ENCODE peak calls at places on chromosomes 6 and 20, in ten cellular contexts. E is NCI-H460; C is NCI-H2107; D is dorsolateral prefrontal cortex; U is NCI-H1417; Y is tibial nerve; M is activated naive CD8-positive, alpha-beta T cell treated with anti-CD3 and anti-CD28 coated beads, Interleukin-2, amount 50 U/mL, for 16 hours; P is HS-27A; G is hippocampal formation; A is AG04450. H is an unnamed sample.

GRCh38 chr6:31568537-31568961 is 3.5 kb upstream of the LTA start:
- DNase-seq in E (no peak), C (no peak), D (no peak), U (no peak), Y (no peak), M (peak; percentile 63), P (no peak), G (no peak), A (no peak), H (no peak)

GRCh38 chr6:153613719-153614455 is 425.2 kb upstream of the OPRM1 start:
- DNase-seq in E (no peak), C (no peak), D (no peak), U (no peak), Y (no peak), M (no peak), P (no peak), G (no peak), A (no peak), H (no peak)

GRCh38 chr20:24303393-24303792 is 166.0 kb upstream of the SYNDIG1 start:
- DNase-seq in E (no peak), C (no peak), D (peak; percentile 69), U (no peak), Y (no peak), M (no peak), P (no peak), G (peak; percentile 38), A (no peak), H (no peak)

GRCh38 chr6:44254957-44255808 is 2.1 kb downstream of the SLC35B2 start:
- DNase-seq in E (no peak), C (no peak), D (no peak), U (no peak), Y (no peak), M (no peak), P (no peak), G (no peak), A (no peak), H (no peak)

GRCh38 chr6:159982726-159983506 is 14.0 kb downstream of the IGF2R start:
- DNase-seq in E (no peak), C (no peak), D (no peak), U (no peak), Y (no peak), M (no peak), P (no peak), G (no peak), A (no peak), H (no peak)

GRCh38 chr6:152922706-152923105 is 60.1 kb downstream of the FBXO5 start:
- DNase-seq in E (no peak), C (no peak), D (no peak), U (no peak), Y (no peak), M (no peak), P (no peak), G (no peak), A (no peak), H (no peak)

GRCh38 chr20:17542993-17543412 is 11.8 kb upstream of the BFSP1 start:
- DNase-seq in E (no peak), C (no peak), D (no peak), U (no peak), Y (no peak), M (no peak), P (no peak), G (no peak), A (no peak), H (no peak)

GRCh38 chr6:122128445-122128844 is 271.0 kb upstream of the HSF2 start:
- DNase-seq in E (no peak), C (no peak), D (no peak), U (no peak), Y (no peak), M (no peak), P (no peak), G (no peak), A (no peak), H (no peak)

GRCh38 chr20:58086763-58087566 is 141.5 kb downstream of the ANKRD60 start:
- DNase-seq in E (peak; percentile 39), C (peak; percentile 1), D (peak; percentile 30), U (peak; percentile 9), Y (no peak), M (no peak), P (no peak), G (no peak), A (no peak), H (no peak)

GRCh38 chr6:30940361-30941001 is at the start of gene MUCL3:
- DNase-seq in E (no peak), C (no peak), D (no peak), U (no peak), Y (no peak), M (no peak), P (no peak), G (no peak), A (no peak), H (no peak)

GRCh38 chr20:36848078-36848660 is 27.8 kb upstream of the TLDC2 start:
- DNase-seq in E (peak; percentile 55), C (no peak), D (no peak), U (no peak), Y (no peak), M (no peak), P (no peak), G (no peak), A (peak; percentile 83), H (no peak)

GRCh38 chr20:38418509-38419204 is 16.5 kb downstream of the SNHG17 start:
- DNase-seq in E (no peak), C (no peak), D (peak; percentile 48), U (no peak), Y (no peak), M (no peak), P (no peak), G (peak; percentile 20), A (no peak), H (no peak)

GRCh38 chr6:52500268-52501129 is 76.4 kb downstream of the TRAM2 start:
- DNase-seq in E (no peak), C (no peak), D (no peak), U (no peak), Y (no peak), M (no peak), P (no peak), G (no peak), A (no peak), H (no peak)

GRCh38 chr20:18224968-18225568 is 63.3 kb upstream of the ZNF133 start:
- DNase-seq in E (peak; percentile 43), C (no peak), D (peak; percentile 40), U (no peak), Y (peak; percentile 42), M (no peak), P (peak; percentile 65), G (no peak), A (peak; percentile 0), H (peak; percentile 43)

GRCh38 chr6:64861039-64861651 is 845.9 kb downstream of the EYS start:
- DNase-seq in E (no peak), C (no peak), D (no peak), U (no peak), Y (no peak), M (no peak), P (no peak), G (no peak), A (no peak), H (no peak)

GRCh38 chr6:30844118-30844535 is 40.2 kb upstream of the DDR1 start:
- DNase-seq in E (no peak), C (no peak), D (no peak), U (no peak), Y (no peak), M (no peak), P (peak; percentile 66), G (no peak), A (no peak), H (no peak)

GRCh38 chr20:9177278-9177677 is 108.4 kb downstream of the PLCB4 start:
- DNase-seq in E (no peak), C (no peak), D (no peak), U (no peak), Y (no peak), M (no peak), P (no peak), G (no peak), A (no peak), H (no peak)

GRCh38 chr20:46931699-46932098 is 37.1 kb downstream of the EYA2 start:
- DNase-seq in E (no peak), C (no peak), D (no peak), U (no peak), Y (peak; percentile 47), M (no peak), P (no peak), G (no peak), A (no peak), H (peak; percentile 66)

GRCh38 chr20:19981091-19981490 is 36.1 kb upstream of the NAA20 start:
- DNase-seq in E (no peak), C (no peak), D (no peak), U (no peak), Y (no peak), M (no peak), P (no peak), G (no peak), A (no peak), H (no peak)

GRCh38 chr6:83985308-83985713 is 48.3 kb upstream of the MRAP2 start:
- DNase-seq in E (no peak), C (no peak), D (no peak), U (no peak), Y (no peak), M (no peak), P (no peak), G (no peak), A (no peak), H (no peak)

GRCh38 chr6:41199427-41200246 is 1.3 kb downstream of the TREML2 start:
- DNase-seq in E (peak; percentile 55), C (no peak), D (no peak), U (no peak), Y (no peak), M (no peak), P (no peak), G (no peak), A (no peak), H (no peak)

GRCh38 chr20:10376271-10377075 is 57.5 kb downstream of the MKKS start:
- DNase-seq in E (no peak), C (no peak), D (no peak), U (no peak), Y (no peak), M (no peak), P (no peak), G (no peak), A (no peak), H (no peak)

GRCh38 chr20:59428006-59428405 is 127.6 kb downstream of the EDN3 start:
- DNase-seq in E (no peak), C (no peak), D (no peak), U (no peak), Y (no peak), M (no peak), P (no peak), G (no peak), A (no peak), H (no peak)

GRCh38 chr6:470901-471448 is 79.4 kb downstream of the IRF4 start:
- DNase-seq in E (no peak), C (no peak), D (no peak), U (no peak), Y (no peak), M (no peak), P (no peak), G (no peak), A (no peak), H (no peak)

GRCh38 chr6:37700266-37700973 is 2.7 kb upstream of the MDGA1 start:
- DNase-seq in E (no peak), C (no peak), D (no peak), U (no peak), Y (no peak), M (no peak), P (no peak), G (no peak), A (no peak), H (no peak)

GRCh38 chr20:60054716-60055371 is 96.6 kb downstream of the CDH26 start:
- DNase-seq in E (no peak), C (no peak), D (no peak), U (no peak), Y (no peak), M (no peak), P (no peak), G (no peak), A (no peak), H (no peak)

GRCh38 chr6:136761227-136761922 is 30.9 kb downstream of the MAP3K5 start:
- DNase-seq in E (no peak), C (no peak), D (no peak), U (no peak), Y (no peak), M (no peak), P (no peak), G (no peak), A (no peak), H (no peak)

GRCh38 chr20:57843941-57844625 is 134.3 kb upstream of the PMEPA1 start:
- DNase-seq in E (no peak), C (no peak), D (no peak), U (no peak), Y (no peak), M (no peak), P (no peak), G (no peak), A (no peak), H (no peak)

H was measured in retinal pigment epithelial cell.